ENCODE peak calls at places on chromosomes 11 and 22, in seven cellular contexts. B is Ammon's horn, Q is iPS DF 6.9, H is BE2C, P is nephron progenitor cell, R is esophagus squamous epithelium, C is EL. K is an unnamed sample.

GRCh38 chr11:95917188-95918036 is 6.5 kb downstream of the MTMR2 start:
- DNase-seq in P (no peak), H (no peak), Q (no peak), R (no peak), B (no peak), C (no peak), K (no peak)

GRCh38 chr11:95919514-95919913 is 4.4 kb downstream of the MTMR2 start:
- DNase-seq in P (no peak), C (no peak), B (no peak), Q (no peak), R (no peak), H (no peak), K (no peak)

GRCh38 chr22:35656284-35656752 is 8.1 kb downstream of the APOL6 start:
- DNase-seq in C (no peak), R (no peak), H (peak; percentile 77), P (no peak), B (no peak), Q (no peak), K (peak; percentile 92)

GRCh38 chr11:112831969-112832368 is 129.3 kb upstream of the NCAM1 start:
- DNase-seq in H (no peak), R (no peak), B (no peak), Q (no peak), P (no peak), C (no peak), K (no peak)

GRCh38 chr11:35721576-35722341 is 59.2 kb downstream of the TRIM44 start:
- DNase-seq in P (no peak), C (no peak), Q (no peak), B (peak; percentile 41), H (no peak), R (no peak), K (no peak)

GRCh38 chr22:46054091-46054877 is 77.3 kb upstream of the WNT7B start:
- DNase-seq in B (peak; percentile 87), R (no peak), P (no peak), H (peak; percentile 79), Q (no peak), C (peak; percentile 81), K (no peak)

GRCh38 chr11:75760710-75761493 is 7.7 kb upstream of the DGAT2 start:
- DNase-seq in H (no peak), C (peak; percentile 55), Q (no peak), B (no peak), R (no peak), P (no peak), K (no peak)

GRCh38 chr22:42217019-42217751 is 53.3 kb downstream of the TCF20 start:
- DNase-seq in C (no peak), H (no peak), P (no peak), Q (no peak), R (no peak), B (no peak), K (no peak)

GRCh38 chr11:17792161-17792560 is 57.6 kb downstream of the KCNC1 start:
- DNase-seq in B (no peak), R (no peak), P (no peak), H (no peak), C (no peak), Q (no peak), K (no peak)

GRCh38 chr11:103338621-103339484 is 229.6 kb downstream of the DYNC2H1 start:
- DNase-seq in C (peak; percentile 53), P (peak; percentile 6), H (peak; percentile 67), Q (no peak), R (no peak), B (no peak), K (no peak)

GRCh38 chr11:47204633-47204989 is 10.2 kb upstream of the DDB2 start:
- DNase-seq in R (no peak), H (no peak), P (no peak), Q (no peak), C (peak; percentile 77), B (no peak), K (no peak)

GRCh38 chr11:97007283-97007682 is 617.5 kb downstream of the JRKL start:
- DNase-seq in B (no peak), Q (no peak), H (no peak), R (no peak), C (no peak), P (no peak), K (no peak)

GRCh38 chr11:96155627-96156378 is 187.2 kb downstream of the MAML2 start:
- DNase-seq in Q (no peak), R (no peak), C (peak; percentile 99), P (no peak), H (peak; percentile 71), B (peak; percentile 74), K (no peak)

GRCh38 chr11:35943761-35944502 is at the start of gene LDLRAD3:
- DNase-seq in P (peak; percentile 88), R (no peak), C (peak; percentile 86), H (peak; percentile 76), B (peak; percentile 79), Q (no peak), K (no peak)

GRCh38 chr11:79121351-79121750 is 319.5 kb downstream of the TENM4 start:
- DNase-seq in Q (no peak), C (no peak), R (no peak), H (no peak), B (peak; percentile 36), P (peak; percentile 21), K (no peak)

GRCh38 chr22:35115515-35115914 is 49.6 kb downstream of the ISX start:
- DNase-seq in B (no peak), Q (no peak), C (no peak), R (no peak), P (no peak), H (no peak), K (no peak)

GRCh38 chr22:25777870-25778269 is 35.9 kb downstream of the MYO18B start:
- DNase-seq in B (peak; percentile 62), C (peak; percentile 57), P (no peak), R (no peak), Q (no peak), H (peak; percentile 67), K (no peak)

GRCh38 chr11:73285721-73286120 is 13.6 kb downstream of the P2RY6 start:
- DNase-seq in R (no peak), P (no peak), B (no peak), Q (no peak), H (no peak), C (no peak), K (no peak)

GRCh38 chr11:79249341-79249993 is 191.4 kb downstream of the TENM4 start:
- DNase-seq in H (no peak), R (no peak), B (no peak), C (no peak), P (no peak), Q (no peak), K (no peak)

GRCh38 chr22:49861642-49862407 is 8.2 kb downstream of the ZBED4 start:
- DNase-seq in P (no peak), H (no peak), Q (no peak), R (no peak), C (no peak), B (no peak), K (no peak)

GRCh38 chr11:112526699-112527410 is 266.2 kb upstream of the PLET1 start:
- DNase-seq in Q (no peak), B (no peak), C (peak; percentile 58), P (no peak), R (no peak), H (no peak), K (no peak)

GRCh38 chr11:131884461-131885073 is 514.2 kb downstream of the NTM start:
- DNase-seq in R (no peak), C (no peak), H (no peak), B (no peak), Q (no peak), P (no peak), K (no peak)

GRCh38 chr11:8099291-8099899 is 18.4 kb downstream of the TUB start:
- DNase-seq in Q (no peak), P (peak; percentile 85), R (no peak), C (peak; percentile 80), B (peak; percentile 89), H (peak; percentile 64), K (peak; percentile 35)

GRCh38 chr11:73195191-73196007 is 22.7 kb upstream of the P2RY2 start:
- DNase-seq in Q (no peak), C (peak; percentile 40), H (no peak), R (no peak), P (no peak), B (no peak), K (no peak)

GRCh38 chr11:119416606-119417580 is 6.1 kb downstream of the THY1 start:
- DNase-seq in C (peak; percentile 83), B (peak; percentile 43), H (no peak), Q (no peak), R (no peak), P (no peak), K (no peak)

GRCh38 chr11:22471405-22471804 is 133.2 kb downstream of the SLC17A6 start:
- DNase-seq in C (no peak), P (peak; percentile 21), Q (no peak), H (no peak), B (no peak), R (no peak), K (no peak)

GRCh38 chr11:92296138-92296515 is 71.5 kb downstream of the FAT3 start:
- DNase-seq in P (no peak), H (no peak), C (peak; percentile 77), Q (no peak), R (no peak), B (no peak), K (no peak)

GRCh38 chr11:103807806-103808205 is 228.6 kb upstream of the DDI1 start:
- DNase-seq in R (no peak), H (no peak), P (no peak), Q (no peak), C (no peak), B (no peak), K (no peak)

GRCh38 chr22:30425616-30426394 is at the start of gene MTFP1:
- DNase-seq in Q (no peak), P (peak; percentile 76), H (peak; percentile 83), B (peak; percentile 48), C (peak; percentile 80), R (no peak), K (no peak)

GRCh38 chr11:120210651-120211521 is at the start of gene OAF:
- DNase-seq in H (peak; percentile 84), R (no peak), C (peak; percentile 90), Q (peak; percentile 66), B (peak; percentile 76), P (peak; percentile 85), K (no peak)

GRCh38 chr11:130782361-130783221 is 133.7 kb downstream of the SNX19 start:
- DNase-seq in H (no peak), C (peak; percentile 76), Q (no peak), B (no peak), R (no peak), P (no peak), K (no peak)

GRCh38 chr11:11463397-11463796 is 110.3 kb upstream of the CSNK2A3 start:
- DNase-seq in P (peak; percentile 60), R (no peak), B (no peak), H (peak; percentile 76), C (no peak), Q (no peak), K (no peak)

GRCh38 chr11:36101466-36101865 is 157.6 kb downstream of the LDLRAD3 start:
- DNase-seq in Q (no peak), R (no peak), H (no peak), B (no peak), C (no peak), P (no peak), K (no peak)

K was measured in SK-N-MC.